ENCODE peak calls at places on chromosomes 3 and 15, in four cellular contexts. One of them, this sample, is unnamed.

GRCh38 chr3:117463716-117464115 is 754.1 kb downstream of the TUSC7 start:
- DNase-seq in HCT116: no peak
- DNase-seq in GM12878: no peak
- DNase-seq in HepG2: no peak
- DNase-seq in this sample: no peak

GRCh38 chr3:48997714-48998637 is 7.9 kb downstream of the P4HTM start:
- DNase-seq in HCT116: no peak
- DNase-seq in GM12878: no peak
- DNase-seq in HepG2: no peak
- DNase-seq in this sample: peak; percentile 63

GRCh38 chr3:122415104-122415744 is 638 bp downstream of the WDR5B start:
- DNase-seq in HCT116: peak; percentile 52
- DNase-seq in GM12878: peak; percentile 39
- DNase-seq in HepG2: peak; percentile 25
- DNase-seq in this sample: no peak

GRCh38 chr15:101420232-101420631 is 69.3 kb downstream of the PCSK6 start:
- DNase-seq in HCT116: no peak
- DNase-seq in GM12878: no peak
- DNase-seq in HepG2: no peak
- DNase-seq in this sample: no peak

GRCh38 chr3:58528629-58529028 is 8.4 kb downstream of the ACOX2 start:
- DNase-seq in HCT116: no peak
- DNase-seq in GM12878: no peak
- DNase-seq in HepG2: no peak
- DNase-seq in this sample: no peak

GRCh38 chr15:100247228-100248225 is 94.2 kb downstream of the ADAMTS17 start:
- DNase-seq in HCT116: no peak
- DNase-seq in GM12878: no peak
- DNase-seq in HepG2: no peak
- DNase-seq in this sample: no peak

GRCh38 chr3:49900491-49901153 is 3.1 kb downstream of the MST1R start:
- DNase-seq in HCT116: peak; percentile 92
- DNase-seq in GM12878: no peak
- DNase-seq in HepG2: no peak
- DNase-seq in this sample: no peak

GRCh38 chr15:96827981-96828380 is 497.5 kb downstream of the NR2F2 start:
- DNase-seq in HCT116: no peak
- DNase-seq in GM12878: no peak
- DNase-seq in HepG2: no peak
- DNase-seq in this sample: no peak

GRCh38 chr3:4498446-4498845 is 5.3 kb downstream of the ITPR1 start:
- DNase-seq in HCT116: no peak
- DNase-seq in GM12878: no peak
- DNase-seq in HepG2: no peak
- DNase-seq in this sample: no peak

GRCh38 chr3:55615694-55616310 is 128.7 kb upstream of the WNT5A start:
- DNase-seq in HCT116: no peak
- DNase-seq in GM12878: no peak
- DNase-seq in HepG2: no peak
- DNase-seq in this sample: no peak

GRCh38 chr15:66631616-66632263 is 65.9 kb upstream of the LCTL start:
- DNase-seq in HCT116: no peak
- DNase-seq in GM12878: no peak
- DNase-seq in HepG2: no peak
- DNase-seq in this sample: no peak

GRCh38 chr15:95620934-95621579 is 709.4 kb upstream of the NR2F2 start:
- DNase-seq in HCT116: no peak
- DNase-seq in GM12878: peak; percentile 35
- DNase-seq in HepG2: no peak
- DNase-seq in this sample: no peak

GRCh38 chr3:65676592-65676991 is 362.1 kb downstream of the MAGI1 start:
- DNase-seq in HCT116: no peak
- DNase-seq in GM12878: no peak
- DNase-seq in HepG2: peak; percentile 70
- DNase-seq in this sample: no peak

GRCh38 chr15:40911139-40911538 is 16.9 kb downstream of the VPS18 start:
- DNase-seq in HCT116: no peak
- DNase-seq in GM12878: no peak
- DNase-seq in HepG2: no peak
- DNase-seq in this sample: peak; percentile 75

GRCh38 chr3:10992017-10992945 is at the start of gene SLC6A1:
- DNase-seq in HCT116: no peak
- DNase-seq in GM12878: no peak
- DNase-seq in HepG2: no peak
- DNase-seq in this sample: no peak

GRCh38 chr15:101046826-101047225 is 127.7 kb downstream of the LRRK1 start:
- DNase-seq in HCT116: no peak
- DNase-seq in GM12878: no peak
- DNase-seq in HepG2: no peak
- DNase-seq in this sample: peak; percentile 33

GRCh38 chr3:4666078-4666477 is 172.9 kb downstream of the ITPR1 start:
- DNase-seq in HCT116: no peak
- DNase-seq in GM12878: no peak
- DNase-seq in HepG2: no peak
- DNase-seq in this sample: no peak

GRCh38 chr15:71332605-71333004 is 217.3 kb downstream of the THSD4 start:
- DNase-seq in HCT116: no peak
- DNase-seq in GM12878: no peak
- DNase-seq in HepG2: no peak
- DNase-seq in this sample: no peak

GRCh38 chr3:46517016-46517770 is 19.4 kb downstream of the RTP3 start:
- DNase-seq in HCT116: peak; percentile 82
- DNase-seq in GM12878: no peak
- DNase-seq in HepG2: no peak
- DNase-seq in this sample: no peak

GRCh38 chr15:65089206-65089824 is 12.8 kb downstream of the KBTBD13 start:
- DNase-seq in HCT116: no peak
- DNase-seq in GM12878: no peak
- DNase-seq in HepG2: peak; percentile 56
- DNase-seq in this sample: no peak

GRCh38 chr3:23421811-23422510 is 218.8 kb downstream of the UBE2E2 start:
- DNase-seq in HCT116: no peak
- DNase-seq in GM12878: no peak
- DNase-seq in HepG2: no peak
- DNase-seq in this sample: no peak

DNA sequence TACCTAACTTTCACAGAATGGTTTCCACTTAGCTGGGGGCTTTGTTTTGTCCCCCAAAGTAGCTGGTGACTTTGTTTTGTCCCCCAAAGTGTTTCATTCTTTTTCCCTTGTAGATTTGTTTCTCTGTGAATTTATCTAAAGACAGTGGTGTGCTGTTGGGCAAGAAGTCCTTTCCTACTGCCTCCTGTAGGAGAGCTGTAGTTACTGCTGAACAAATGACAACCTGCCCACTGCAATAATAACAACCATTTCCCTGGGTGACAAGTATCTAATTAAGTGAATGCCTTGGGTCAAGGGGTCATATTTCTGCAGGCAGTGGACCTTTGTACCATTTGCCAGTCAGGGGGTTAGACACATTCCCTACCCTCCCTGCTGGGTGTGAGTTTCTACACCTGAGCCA is 125.4 kb upstream of the BFSP2 start:
- DNase-seq in HCT116: no peak
- DNase-seq in GM12878: no peak
- DNase-seq in HepG2: no peak
- DNase-seq in this sample: no peak
- TF ChIP-seq SRF in HCT116: no peak
- TF ChIP-seq SRF in GM12878: no peak
- TF ChIP-seq SRF in HepG2: no peak
- TF ChIP-seq SRF in this sample: no peak

DNA sequence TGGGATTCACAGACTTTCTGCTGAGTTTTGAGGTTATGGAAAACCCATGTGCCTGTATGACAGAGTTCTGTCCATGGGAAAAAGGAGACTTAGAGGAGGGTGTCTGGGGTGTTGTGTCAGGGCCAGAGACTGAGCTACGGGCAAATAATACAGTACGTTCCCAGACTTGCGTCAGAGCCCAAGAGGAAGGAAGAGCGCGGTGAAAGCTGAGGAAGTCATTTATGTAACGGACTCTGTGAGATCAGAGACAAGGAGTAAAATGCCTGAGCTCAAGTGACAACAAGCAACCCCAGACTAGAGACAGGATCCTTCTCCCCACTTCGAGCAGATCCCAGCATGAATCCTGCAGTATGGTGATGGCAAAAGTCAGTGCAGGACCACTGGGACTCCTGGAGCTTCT is 368.6 kb upstream of the MCTP2 start:
- DNase-seq in HCT116: no peak
- DNase-seq in GM12878: no peak
- DNase-seq in HepG2: no peak
- DNase-seq in this sample: no peak
- H3K4me3 ChIP-seq in HCT116: no peak overlapping the region
- H3K4me3 ChIP-seq in GM12878: no peak overlapping the region
- H3K4me3 ChIP-seq in HepG2: no peak overlapping the region
- H3K4me3 ChIP-seq in this sample: no peak overlapping the region

DNA sequence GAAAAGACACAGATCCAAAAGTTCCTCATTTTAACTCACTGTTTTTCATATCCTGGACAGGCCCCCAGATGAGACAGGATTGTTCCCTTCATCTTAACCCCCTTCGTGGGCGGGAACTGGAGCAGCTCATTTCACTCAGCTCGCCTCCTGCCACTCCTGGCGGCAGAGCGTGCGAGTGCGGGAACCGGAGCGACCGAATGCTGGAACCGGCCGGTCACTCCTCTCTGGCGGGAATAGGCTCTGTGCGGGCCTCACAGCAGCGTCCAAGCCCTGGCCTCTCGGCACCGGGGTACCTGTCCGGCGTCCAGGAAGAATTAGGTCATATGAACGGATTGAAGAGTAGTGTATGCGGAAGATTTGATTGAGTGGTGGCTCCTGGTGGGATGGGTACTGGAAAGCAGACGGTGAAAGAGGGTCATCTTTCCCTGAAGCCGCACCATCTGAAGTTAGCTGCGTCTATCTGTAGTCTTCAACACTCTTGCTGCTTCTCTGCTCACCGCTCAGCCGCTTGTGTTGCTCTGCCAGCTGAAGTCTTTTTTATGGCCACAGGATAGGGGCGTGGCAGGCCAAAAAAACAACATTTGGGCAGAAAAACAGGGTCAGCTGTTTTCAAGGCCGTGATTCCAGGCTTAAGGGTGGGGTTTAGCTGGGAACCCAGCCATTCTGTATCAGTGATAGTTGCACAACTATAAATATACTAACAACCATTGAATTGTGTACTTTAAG is 42.3 kb upstream of the FXR1 start:
- DNase-seq in HCT116: no peak
- DNase-seq in GM12878: no peak
- DNase-seq in HepG2: no peak
- DNase-seq in this sample: peak; percentile 73
- TF ChIP-seq EZH2 in HCT116: no peak
- TF ChIP-seq EZH2 in GM12878: no peak
- TF ChIP-seq EZH2 in HepG2: no peak
- TF ChIP-seq EZH2 in this sample: no peak

DNA sequence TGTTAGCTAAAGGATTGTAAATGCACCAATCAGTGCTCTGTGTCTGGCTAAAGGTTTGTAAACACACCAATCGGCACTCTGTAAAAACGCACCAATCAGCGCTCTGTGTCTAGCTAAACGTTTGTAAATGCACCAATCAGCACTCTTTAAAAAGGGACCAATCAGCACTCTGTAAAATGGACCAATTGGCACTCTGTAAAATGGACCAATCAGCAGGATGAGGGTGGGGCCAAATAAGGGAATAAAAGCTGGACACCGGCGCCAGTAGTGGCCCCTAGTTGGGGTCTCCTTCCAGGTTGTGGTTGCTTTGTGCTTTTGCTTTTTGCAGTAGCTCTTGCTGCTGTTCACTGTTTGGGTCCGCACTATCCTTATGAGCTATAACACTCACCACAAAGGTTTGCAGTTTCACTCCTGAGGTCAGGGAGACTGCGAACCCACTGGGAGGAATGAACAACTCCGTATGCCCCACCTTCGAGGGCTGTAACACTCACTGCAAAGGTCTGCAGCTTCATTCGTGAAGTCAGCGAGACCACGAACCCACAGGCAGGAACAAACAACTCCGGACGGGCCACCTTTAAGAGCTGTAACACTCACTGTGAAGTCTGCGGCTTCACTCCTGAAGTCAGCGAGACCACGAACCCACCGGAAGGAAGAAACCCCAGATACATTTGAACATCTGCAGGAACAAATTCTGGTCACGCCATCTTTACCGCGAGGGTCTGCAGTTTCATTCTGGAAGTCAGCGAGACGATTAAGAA is 1.1 kb upstream of the SUCLG2 start:
- DNase-seq in HCT116: no peak
- DNase-seq in GM12878: peak; percentile 57
- DNase-seq in HepG2: peak; percentile 20
- DNase-seq in this sample: no peak
- TF ChIP-seq SRF in HCT116: no peak
- TF ChIP-seq SRF in GM12878: no peak
- TF ChIP-seq SRF in HepG2: no peak
- TF ChIP-seq SRF in this sample: no peak

GRCh38 chr15:88604381-88604951 is 16.7 kb upstream of the AEN start:
- DNase-seq in HCT116: no peak
- DNase-seq in GM12878: no peak
- DNase-seq in HepG2: no peak
- DNase-seq in this sample: no peak

GRCh38 chr15:88606437-88606794 is 14.7 kb upstream of the AEN start:
- DNase-seq in HCT116: no peak
- DNase-seq in GM12878: no peak
- DNase-seq in HepG2: no peak
- DNase-seq in this sample: no peak

GRCh38 chr15:88604972-88605506 is 16.1 kb upstream of the AEN start:
- DNase-seq in HCT116: no peak
- DNase-seq in GM12878: no peak
- DNase-seq in HepG2: no peak
- DNase-seq in this sample: no peak

GRCh38 chr15:88603885-88604284 is 17.3 kb upstream of the AEN start:
- DNase-seq in HCT116: no peak
- DNase-seq in GM12878: no peak
- DNase-seq in HepG2: no peak
- DNase-seq in this sample: no peak

GRCh38 chr15:88605507-88606436 is 15.4 kb upstream of the AEN start:
- DNase-seq in HCT116: no peak
- DNase-seq in GM12878: no peak
- DNase-seq in HepG2: no peak
- DNase-seq in this sample: no peak
- H3K4me3 ChIP-seq in HCT116: no peak overlapping the region
- H3K4me3 ChIP-seq in GM12878: no peak overlapping the region
- H3K4me3 ChIP-seq in HepG2: no peak overlapping the region
- H3K4me3 ChIP-seq in this sample: peak overlapping the region; percentile 48

DNA sequence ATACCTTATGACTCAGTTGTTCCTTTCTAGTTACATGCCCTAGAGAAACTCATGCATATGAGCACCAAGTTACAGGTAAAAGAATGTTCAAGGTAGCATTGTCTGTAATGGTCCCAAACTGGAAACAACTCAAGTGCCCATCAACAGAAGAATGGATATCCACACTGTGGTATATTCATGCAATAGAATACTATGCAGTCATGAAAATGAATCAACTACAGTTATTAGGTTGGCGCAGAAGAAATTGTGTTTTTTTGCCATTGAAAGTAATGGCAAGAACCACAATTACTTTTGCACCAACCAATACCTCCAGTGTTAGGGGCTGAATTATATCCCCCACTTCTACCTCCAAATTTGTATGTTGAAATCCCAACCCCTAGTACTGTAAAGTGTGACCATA is 9.7 kb upstream of the RNU6-1 start:
- DNase-seq in HCT116: no peak
- DNase-seq in GM12878: no peak
- DNase-seq in HepG2: no peak
- DNase-seq in this sample: no peak
- TF ChIP-seq EZH2 in HCT116: no peak
- TF ChIP-seq EZH2 in GM12878: no peak
- TF ChIP-seq EZH2 in HepG2: no peak
- TF ChIP-seq EZH2 in this sample: no peak